ENCODE peak calls at places on chromosomes 5 and 9, in ten cellular contexts. One of them, this sample, is unnamed.

GRCh38 chr5:21452429-21452828 is 1400.7 kb downstream of the CDH12 start:
- DNase-seq in SK-N-SH: no peak
- DNase-seq in GM12878: no peak
- DNase-seq in sigmoid colon: no peak
- DNase-seq in ovary: no peak
- DNase-seq in K562: no peak
- DNase-seq in tibial nerve: no peak
- DNase-seq in stomach: no peak
- DNase-seq in A549: no peak
- DNase-seq in suprapubic skin: no peak
- DNase-seq in this sample: peak

GRCh38 chr9:114588671-114589526 is 1.3 kb downstream of the ATP6V1G1 start:
- DNase-seq in ovary: no peak
- DNase-seq in sigmoid colon: no peak
- DNase-seq in suprapubic skin: no peak
- DNase-seq in A549: no peak
- DNase-seq in stomach: no peak
- DNase-seq in SK-N-SH: no peak
- DNase-seq in K562: no peak
- DNase-seq in GM12878: no peak
- DNase-seq in tibial nerve: no peak
- DNase-seq in this sample: no peak

GRCh38 chr9:87872079-87872624 is 10.5 kb upstream of the SPATA31E1 start:
- DNase-seq in A549: no peak
- DNase-seq in SK-N-SH: peak
- DNase-seq in suprapubic skin: peak
- DNase-seq in tibial nerve: no peak
- DNase-seq in GM12878: no peak
- DNase-seq in K562: no peak
- DNase-seq in ovary: no peak
- DNase-seq in stomach: no peak
- DNase-seq in sigmoid colon: peak
- DNase-seq in this sample: no peak

GRCh38 chr9:7185612-7186011 is 427.8 kb downstream of the KDM4C start:
- DNase-seq in ovary: no peak
- DNase-seq in sigmoid colon: no peak
- DNase-seq in K562: no peak
- DNase-seq in stomach: no peak
- DNase-seq in A549: peak
- DNase-seq in SK-N-SH: no peak
- DNase-seq in tibial nerve: no peak
- DNase-seq in suprapubic skin: no peak
- DNase-seq in GM12878: no peak
- DNase-seq in this sample: peak

GRCh38 chr5:10138385-10139057 is 111.2 kb downstream of the ATPSCKMT start:
- DNase-seq in sigmoid colon: no peak
- DNase-seq in suprapubic skin: no peak
- DNase-seq in GM12878: no peak
- DNase-seq in tibial nerve: no peak
- DNase-seq in stomach: no peak
- DNase-seq in ovary: no peak
- DNase-seq in SK-N-SH: no peak
- DNase-seq in K562: no peak
- DNase-seq in A549: no peak
- DNase-seq in this sample: no peak

GRCh38 chr5:164051745-164052144 is 546.3 kb downstream of the MAT2B start:
- DNase-seq in SK-N-SH: no peak
- DNase-seq in A549: no peak
- DNase-seq in tibial nerve: no peak
- DNase-seq in K562: no peak
- DNase-seq in sigmoid colon: no peak
- DNase-seq in stomach: no peak
- DNase-seq in GM12878: no peak
- DNase-seq in ovary: no peak
- DNase-seq in suprapubic skin: no peak
- DNase-seq in this sample: no peak

GRCh38 chr5:148976569-148977321 is 86.1 kb downstream of the SH3TC2 start:
- DNase-seq in tibial nerve: no peak
- DNase-seq in ovary: no peak
- DNase-seq in stomach: no peak
- DNase-seq in suprapubic skin: no peak
- DNase-seq in A549: no peak
- DNase-seq in SK-N-SH: no peak
- DNase-seq in sigmoid colon: no peak
- DNase-seq in GM12878: no peak
- DNase-seq in K562: no peak
- DNase-seq in this sample: no peak

GRCh38 chr9:69671904-69672827 is at the start of gene APBA1:
- DNase-seq in SK-N-SH: peak
- DNase-seq in K562: peak
- DNase-seq in stomach: peak
- DNase-seq in ovary: peak
- DNase-seq in A549: peak
- DNase-seq in suprapubic skin: peak
- DNase-seq in sigmoid colon: peak
- DNase-seq in GM12878: no peak
- DNase-seq in tibial nerve: peak
- DNase-seq in this sample: no peak

GRCh38 chr5:172428224-172429166 is 25.8 kb downstream of the SH3PXD2B start:
- DNase-seq in tibial nerve: no peak
- DNase-seq in sigmoid colon: no peak
- DNase-seq in suprapubic skin: no peak
- DNase-seq in stomach: no peak
- DNase-seq in K562: no peak
- DNase-seq in A549: no peak
- DNase-seq in ovary: no peak
- DNase-seq in SK-N-SH: no peak
- DNase-seq in GM12878: no peak
- DNase-seq in this sample: peak

GRCh38 chr5:172429201-172429940 is 25.0 kb downstream of the SH3PXD2B start:
- DNase-seq in tibial nerve: no peak
- DNase-seq in stomach: no peak
- DNase-seq in ovary: no peak
- DNase-seq in suprapubic skin: no peak
- DNase-seq in GM12878: no peak
- DNase-seq in SK-N-SH: no peak
- DNase-seq in sigmoid colon: peak
- DNase-seq in A549: no peak
- DNase-seq in K562: no peak
- DNase-seq in this sample: no peak

GRCh38 chr5:172426086-172426485 is 28.2 kb downstream of the SH3PXD2B start:
- DNase-seq in ovary: no peak
- DNase-seq in stomach: no peak
- DNase-seq in K562: no peak
- DNase-seq in SK-N-SH: no peak
- DNase-seq in suprapubic skin: no peak
- DNase-seq in GM12878: no peak
- DNase-seq in A549: no peak
- DNase-seq in sigmoid colon: no peak
- DNase-seq in tibial nerve: no peak
- DNase-seq in this sample: no peak

GRCh38 chr5:172425402-172425801 is 28.9 kb downstream of the SH3PXD2B start:
- DNase-seq in ovary: no peak
- DNase-seq in suprapubic skin: no peak
- DNase-seq in GM12878: no peak
- DNase-seq in A549: no peak
- DNase-seq in SK-N-SH: no peak
- DNase-seq in K562: no peak
- DNase-seq in stomach: no peak
- DNase-seq in tibial nerve: no peak
- DNase-seq in sigmoid colon: no peak
- DNase-seq in this sample: no peak

DNA sequence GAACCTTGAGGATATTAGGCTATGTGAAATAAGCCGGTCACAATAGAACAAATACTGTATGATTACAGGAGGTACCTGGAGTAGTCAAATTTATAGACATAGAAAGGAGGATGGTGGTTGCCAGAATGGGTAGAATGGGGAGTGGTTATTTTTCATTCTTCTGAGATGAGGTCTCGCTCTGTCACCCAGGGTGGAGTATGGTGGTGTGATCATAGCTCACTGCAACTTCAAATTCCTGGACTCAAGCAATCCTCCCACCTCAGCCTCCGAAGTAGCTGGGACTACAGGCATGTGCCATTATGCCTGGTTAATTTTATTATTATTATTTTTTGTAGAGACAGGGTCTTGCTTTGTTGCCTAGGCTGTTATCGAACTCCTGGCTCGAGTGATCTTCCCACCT is 27.1 kb downstream of the SH3PXD2B start:
- DNase-seq in SK-N-SH: no peak
- DNase-seq in sigmoid colon: no peak
- DNase-seq in K562: no peak
- DNase-seq in ovary: no peak
- DNase-seq in suprapubic skin: no peak
- DNase-seq in tibial nerve: no peak
- DNase-seq in GM12878: no peak
- DNase-seq in stomach: no peak
- DNase-seq in A549: no peak
- DNase-seq in this sample: no peak
- TF ChIP-seq EP300 in SK-N-SH: no peak
- TF ChIP-seq EP300 in sigmoid colon: no peak
- TF ChIP-seq EP300 in K562: no peak
- TF ChIP-seq EP300 in ovary: no peak
- TF ChIP-seq EP300 in suprapubic skin: no peak
- TF ChIP-seq EP300 in tibial nerve: no peak
- TF ChIP-seq EP300 in GM12878: no peak
- TF ChIP-seq EP300 in stomach: no peak
- TF ChIP-seq EP300 in A549: no peak
- TF ChIP-seq EP300 in this sample: no peak

DNA sequence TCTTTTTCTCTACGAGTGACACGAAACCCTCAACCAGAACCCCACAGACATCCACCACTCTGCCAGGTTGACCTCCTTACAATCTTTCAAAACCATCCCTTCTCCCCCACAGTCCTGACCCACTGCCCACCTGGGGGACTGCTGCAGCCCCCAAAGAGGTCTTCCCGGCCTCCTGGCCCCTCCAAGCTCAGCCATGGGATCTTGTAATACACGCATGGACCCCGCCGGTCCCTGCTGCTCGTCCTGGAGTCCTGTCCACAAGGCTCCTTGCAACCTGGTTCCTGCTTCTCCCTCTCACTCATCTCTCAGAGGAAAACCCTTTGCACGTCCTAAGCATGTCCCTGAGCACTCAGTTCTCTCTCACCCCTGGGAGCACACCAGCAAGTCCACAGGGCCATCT is 187.3 kb downstream of the CDK5RAP2 start:
- DNase-seq in sigmoid colon: peak
- DNase-seq in SK-N-SH: no peak
- DNase-seq in ovary: no peak
- DNase-seq in A549: no peak
- DNase-seq in tibial nerve: no peak
- DNase-seq in GM12878: no peak
- DNase-seq in stomach: no peak
- DNase-seq in K562: no peak
- DNase-seq in suprapubic skin: peak
- DNase-seq in this sample: no peak
- TF ChIP-seq EP300 in sigmoid colon: no peak
- TF ChIP-seq EP300 in SK-N-SH: no peak
- TF ChIP-seq EP300 in ovary: no peak
- TF ChIP-seq EP300 in A549: no peak
- TF ChIP-seq EP300 in tibial nerve: no peak
- TF ChIP-seq EP300 in GM12878: no peak
- TF ChIP-seq EP300 in stomach: no peak
- TF ChIP-seq EP300 in K562: no peak
- TF ChIP-seq EP300 in suprapubic skin: no peak
- TF ChIP-seq EP300 in this sample: no peak

GRCh38 chr9:14405176-14405575 is 91.2 kb upstream of the NFIB start:
- DNase-seq in A549: no peak
- DNase-seq in tibial nerve: no peak
- DNase-seq in sigmoid colon: no peak
- DNase-seq in GM12878: no peak
- DNase-seq in suprapubic skin: no peak
- DNase-seq in SK-N-SH: no peak
- DNase-seq in stomach: no peak
- DNase-seq in K562: no peak
- DNase-seq in ovary: no peak
- DNase-seq in this sample: no peak
- TF ChIP-seq EP300 in A549: no peak
- TF ChIP-seq EP300 in tibial nerve: no peak
- TF ChIP-seq EP300 in sigmoid colon: no peak
- TF ChIP-seq EP300 in GM12878: no peak
- TF ChIP-seq EP300 in suprapubic skin: no peak
- TF ChIP-seq EP300 in SK-N-SH: no peak
- TF ChIP-seq EP300 in stomach: no peak
- TF ChIP-seq EP300 in K562: no peak
- TF ChIP-seq EP300 in ovary: no peak
- TF ChIP-seq EP300 in this sample: no peak

GRCh38 chr5:137738947-137739346 is 3.1 kb upstream of the KLHL3 start:
- DNase-seq in suprapubic skin: no peak
- DNase-seq in A549: no peak
- DNase-seq in stomach: no peak
- DNase-seq in tibial nerve: no peak
- DNase-seq in SK-N-SH: no peak
- DNase-seq in GM12878: no peak
- DNase-seq in ovary: no peak
- DNase-seq in K562: no peak
- DNase-seq in sigmoid colon: no peak
- DNase-seq in this sample: no peak

GRCh38 chr5:137747848-137748247 is 6.3 kb downstream of the HNRNPA0 start:
- DNase-seq in suprapubic skin: no peak
- DNase-seq in tibial nerve: no peak
- DNase-seq in K562: no peak
- DNase-seq in ovary: no peak
- DNase-seq in stomach: no peak
- DNase-seq in sigmoid colon: no peak
- DNase-seq in GM12878: no peak
- DNase-seq in SK-N-SH: no peak
- DNase-seq in A549: no peak
- DNase-seq in this sample: no peak

GRCh38 chr5:137739737-137740136 is 3.8 kb upstream of the KLHL3 start:
- DNase-seq in ovary: no peak
- DNase-seq in K562: no peak
- DNase-seq in suprapubic skin: no peak
- DNase-seq in SK-N-SH: no peak
- DNase-seq in tibial nerve: no peak
- DNase-seq in GM12878: no peak
- DNase-seq in sigmoid colon: no peak
- DNase-seq in stomach: no peak
- DNase-seq in A549: no peak
- DNase-seq in this sample: no peak

GRCh38 chr5:137741718-137742117 is 5.8 kb upstream of the KLHL3 start:
- DNase-seq in K562: no peak
- DNase-seq in suprapubic skin: no peak
- DNase-seq in SK-N-SH: no peak
- DNase-seq in GM12878: no peak
- DNase-seq in A549: no peak
- DNase-seq in tibial nerve: no peak
- DNase-seq in ovary: no peak
- DNase-seq in sigmoid colon: no peak
- DNase-seq in stomach: no peak
- DNase-seq in this sample: peak

DNA sequence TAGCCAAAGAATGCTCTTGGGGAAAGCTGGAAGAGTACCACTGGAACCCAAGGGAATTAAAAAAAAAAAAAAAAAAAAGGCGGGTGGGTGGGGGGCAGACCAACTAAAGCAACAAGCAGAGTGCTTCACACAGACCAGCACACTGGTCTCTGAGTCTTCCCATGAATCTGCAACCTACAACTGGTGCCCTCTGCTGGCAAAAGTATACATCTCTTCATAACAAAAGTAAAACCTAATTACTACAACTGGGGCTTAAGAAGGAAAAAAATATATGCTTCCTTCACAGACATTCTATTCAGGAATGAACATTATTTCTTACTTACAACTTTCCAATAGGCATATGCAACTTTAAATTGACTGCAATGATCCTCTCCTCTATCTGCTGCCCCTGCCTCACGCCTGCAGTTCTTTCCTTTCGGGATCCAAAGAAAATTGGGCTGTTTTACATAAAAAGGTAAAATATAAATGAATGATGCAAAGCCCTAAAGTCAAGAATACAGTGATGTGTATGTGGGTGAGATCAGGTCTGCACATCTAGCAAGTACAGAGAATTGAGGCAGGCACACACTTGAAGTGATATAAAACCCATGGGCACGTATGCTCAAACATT is 7.2 kb upstream of the KLHL3 start:
- DNase-seq in sigmoid colon: peak
- DNase-seq in suprapubic skin: no peak
- DNase-seq in stomach: peak
- DNase-seq in GM12878: no peak
- DNase-seq in ovary: peak
- DNase-seq in tibial nerve: no peak
- DNase-seq in SK-N-SH: peak
- DNase-seq in K562: peak
- DNase-seq in A549: peak
- DNase-seq in this sample: peak
- TF ChIP-seq EP300 in sigmoid colon: no peak
- TF ChIP-seq EP300 in suprapubic skin: no peak
- TF ChIP-seq EP300 in stomach: no peak
- TF ChIP-seq EP300 in GM12878: no peak
- TF ChIP-seq EP300 in ovary: no peak
- TF ChIP-seq EP300 in tibial nerve: no peak
- TF ChIP-seq EP300 in SK-N-SH: no peak
- TF ChIP-seq EP300 in K562: no peak
- TF ChIP-seq EP300 in A549: no peak
- TF ChIP-seq EP300 in this sample: no peak